ENCODE peak calls at places on chromosomes 3 and 15, in eight cellular contexts. U is sciatic nerve; R is B cell; O is ELR; C is SW480; N is nephron progenitor cell; X is stimulated activated CD8-positive, alpha-beta memory T cell treated with anti-CD3 and anti-CD28 coated beads, Interleukin-4, amount 100 ng/mL, for 1 hour; I is stimulated activated CD4-positive, alpha-beta T cell treated with anti-CD3 and anti-CD28 coated beads, Interleukin-4, amount 100 ng/mL, for 48 hours. L is an unnamed sample.

GRCh38 chr15:60370804-60371700 is 26.7 kb downstream of the ANXA2 start:
- DNase-seq in U (peak; percentile 88), R (no peak), O (peak; percentile 99), C (peak; percentile 94), N (no peak), X (no peak), I (no peak), L (peak; percentile 95)

GRCh38 chr3:46717447-46718231 is at the start of gene PRSS50:
- DNase-seq in U (no peak), R (no peak), O (no peak), C (no peak), N (no peak), X (no peak), I (peak; percentile 54), L (no peak)

GRCh38 chr3:134998158-134998557 is 203.1 kb downstream of the EPHB1 start:
- DNase-seq in U (no peak), R (no peak), O (no peak), C (no peak), N (no peak), X (no peak), I (no peak), L (no peak)

GRCh38 chr15:59524331-59524731 is 86.3 kb downstream of the FAM81A start:
- DNase-seq in U (no peak), R (peak; percentile 36), O (no peak), C (no peak), N (no peak), X (no peak), I (no peak), L (no peak)

GRCh38 chr3:129184396-129184656 is 630 bp upstream of the CNBP start:
- DNase-seq in U (no peak), R (no peak), O (peak; percentile 52), C (peak; percentile 35), N (peak; percentile 27), X (no peak), I (no peak), L (no peak)

GRCh38 chr3:78506038-78506437 is 1261.8 kb downstream of the ROBO1 start:
- DNase-seq in U (no peak), R (no peak), O (no peak), C (no peak), N (no peak), X (no peak), I (no peak), L (no peak)

GRCh38 chr3:196968233-196969000 is at the start of gene PIGZ:
- DNase-seq in U (no peak), R (peak; percentile 67), O (peak; percentile 58), C (peak; percentile 41), N (peak; percentile 66), X (no peak), I (no peak), L (peak; percentile 10)

GRCh38 chr3:104066658-104067057 is 1300.1 kb upstream of the ALCAM start:
- DNase-seq in U (no peak), R (no peak), O (peak; percentile 62), C (no peak), N (no peak), X (no peak), I (no peak), L (no peak)

GRCh38 chr15:100056411-100057072 is 285.2 kb downstream of the ADAMTS17 start:
- DNase-seq in U (no peak), R (no peak), O (no peak), C (no peak), N (no peak), X (no peak), I (no peak), L (no peak)

GRCh38 chr15:67824900-67825879 is at the start of gene SKOR1:
- DNase-seq in U (peak; percentile 51), R (peak; percentile 48), O (peak; percentile 23), C (no peak), N (peak; percentile 76), X (no peak), I (no peak), L (no peak)

GRCh38 chr15:69359724-69360123 is 54.4 kb upstream of the KIF23 start:
- DNase-seq in U (no peak), R (no peak), O (no peak), C (no peak), N (no peak), X (no peak), I (no peak), L (no peak)

GRCh38 chr15:49760749-49761148 is 139.9 kb downstream of the DTWD1 start:
- DNase-seq in U (no peak), R (no peak), O (no peak), C (no peak), N (no peak), X (no peak), I (no peak), L (no peak)

GRCh38 chr3:189277711-189278110 is 105.9 kb downstream of the TPRG1 start:
- DNase-seq in U (no peak), R (no peak), O (peak; percentile 22), C (no peak), N (no peak), X (no peak), I (no peak), L (no peak)

GRCh38 chr15:80752204-80752603 is 27.0 kb upstream of the CEMIP start:
- DNase-seq in U (no peak), R (no peak), O (no peak), C (no peak), N (no peak), X (no peak), I (no peak), L (no peak)

GRCh38 chr15:48463366-48463880 is 132.2 kb downstream of the DUT start:
- DNase-seq in U (no peak), R (no peak), O (no peak), C (no peak), N (no peak), X (no peak), I (no peak), L (no peak)

GRCh38 chr3:105513042-105513441 is 146.3 kb downstream of the ALCAM start:
- DNase-seq in U (no peak), R (no peak), O (peak; percentile 88), C (no peak), N (no peak), X (no peak), I (no peak), L (peak; percentile 16)

GRCh38 chr3:67901681-67902080 is 247.3 kb upstream of the SUCLG2 start:
- DNase-seq in U (no peak), R (no peak), O (no peak), C (no peak), N (no peak), X (no peak), I (no peak), L (no peak)

GRCh38 chr3:192906940-192907339 is 10.7 kb downstream of the MB21D2 start:
- DNase-seq in U (no peak), R (no peak), O (no peak), C (no peak), N (no peak), X (no peak), I (no peak), L (no peak)

GRCh38 chr15:78174398-78174797 is 25.2 kb downstream of the IDH3A start:
- DNase-seq in U (no peak), R (peak; percentile 45), O (no peak), C (no peak), N (no peak), X (no peak), I (no peak), L (no peak)

GRCh38 chr3:126022741-126023359 is 53.9 kb downstream of the ROPN1B start:
- DNase-seq in U (no peak), R (no peak), O (no peak), C (no peak), N (no peak), X (no peak), I (no peak), L (no peak)

GRCh38 chr15:39691229-39691628 is 91.4 kb downstream of the FSIP1 start:
- DNase-seq in U (no peak), R (no peak), O (no peak), C (no peak), N (no peak), X (no peak), I (no peak), L (no peak)

GRCh38 chr3:194286747-194287146 is 64.4 kb downstream of the CPN2 start:
- DNase-seq in U (no peak), R (no peak), O (no peak), C (no peak), N (no peak), X (no peak), I (no peak), L (no peak)

GRCh38 chr3:114622001-114622400 is 328.2 kb downstream of the TIGIT start:
- DNase-seq in U (no peak), R (no peak), O (peak; percentile 40), C (no peak), N (no peak), X (no peak), I (no peak), L (no peak)